ENCODE peak calls at places on chromosomes 6 and 20, in nine cellular contexts. Z, X, D, L, R, Y, Q, P and F are unnamed samples. For H3K4me1, the result is how much of the 10 kb centered on the place peaks cover.

GRCh38 chr20:62294516-62294915 is 8.3 kb upstream of the ADRM1 start:
- ATAC-seq in Z (no peak), D (no peak), X (no peak), Q (no peak), P (no peak), R (no peak), L (no peak), Y (no peak), F (no peak)

GRCh38 chr20:47713941-47714450 is 71.3 kb downstream of the SULF2 start:
- ATAC-seq in D (no peak), L (no peak), Y (no peak), Z (peak), P (peak), X (no peak), R (peak), Q (no peak), F (no peak)

GRCh38 chr6:134398453-134398852 is 80.5 kb upstream of the SGK1 start:
- ATAC-seq in D (no peak), L (no peak), Y (peak), Q (no peak), Z (no peak), R (no peak), P (peak), X (no peak), F (no peak)

GRCh38 chr20:14700641-14700965 is 363.2 kb upstream of the FLRT3 start:
- ATAC-seq in R (peak), P (no peak), D (no peak), Y (no peak), X (no peak), Z (peak), L (no peak), Q (peak), F (no peak)

GRCh38 chr6:75098709-75099108 is 107.1 kb downstream of the COL12A1 start:
- ATAC-seq in X (peak), P (peak), Q (peak), Z (peak), Y (no peak), D (peak), R (peak), L (peak), F (peak)

GRCh38 chr6:25147191-25147590 is 132.0 kb upstream of the CARMIL1 start:
- ATAC-seq in Q (no peak), R (no peak), L (no peak), Y (no peak), Z (no peak), X (no peak), D (no peak), P (no peak), F (no peak)

GRCh38 chr6:85008311-85009015 is 244.1 kb upstream of the TBX18 start:
- ATAC-seq in Y (no peak), X (no peak), R (no peak), L (no peak), Z (no peak), D (no peak), P (no peak), Q (no peak), F (no peak)

GRCh38 chr20:52676282-52676995 is 295.7 kb upstream of the TSHZ2 start:
- ATAC-seq in Z (no peak), Y (no peak), R (no peak), X (no peak), Q (no peak), L (no peak), D (no peak), P (no peak), F (no peak)

GRCh38 chr6:79094938-79095337 is 16.9 kb upstream of the PHIP start:
- ATAC-seq in Z (no peak), P (no peak), Q (no peak), L (no peak), D (no peak), X (no peak), R (no peak), Y (no peak), F (no peak)

GRCh38 chr20:16293590-16293989 is 279.7 kb downstream of the KIF16B start:
- ATAC-seq in D (no peak), Y (no peak), P (no peak), R (peak), Z (no peak), L (no peak), Q (peak), X (no peak), F (no peak)

GRCh38 chr20:41003143-41003932 is 25.3 kb upstream of the TOP1 start:
- ATAC-seq in Z (peak), L (peak), X (peak), Y (peak), D (peak), R (peak), Q (peak), P (peak), F (peak)

GRCh38 chr20:41006936-41007871 is 21.4 kb upstream of the TOP1 start:
- ATAC-seq in R (peak), Q (no peak), L (no peak), Y (no peak), P (no peak), D (no peak), Z (no peak), X (no peak), F (no peak)

GRCh38 chr20:41006126-41006935 is 22.3 kb upstream of the TOP1 start:
- ATAC-seq in Q (no peak), P (no peak), R (no peak), L (no peak), X (no peak), Y (no peak), D (no peak), Z (no peak), F (no peak)

GRCh38 chr20:41004561-41005360 is 23.9 kb upstream of the TOP1 start:
- ATAC-seq in R (no peak), P (no peak), X (no peak), Z (peak), Y (no peak), L (peak), D (no peak), Q (no peak), F (no peak)

DNA sequence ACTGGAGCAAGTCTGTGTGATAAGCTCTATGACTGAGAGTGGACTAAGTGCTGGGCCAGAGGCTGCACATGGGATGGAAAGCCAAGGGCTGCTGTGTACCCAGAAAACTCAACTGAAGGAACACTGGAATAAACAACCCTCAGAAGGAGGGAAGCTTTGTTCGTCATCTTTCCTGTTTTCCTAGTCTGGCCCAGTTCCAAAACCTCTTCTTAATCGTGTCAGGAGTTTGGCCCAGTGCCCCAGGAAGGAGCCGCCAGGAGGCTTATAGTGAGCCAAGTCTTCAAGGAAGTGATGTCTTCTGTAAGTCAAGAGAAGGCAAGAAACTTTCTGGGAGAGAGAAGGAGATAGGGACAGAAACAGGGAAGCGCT is 23.3 kb upstream of the TOP1 start:
- ATAC-seq in X (no peak), Q (peak), Z (peak), L (peak), Y (no peak), D (peak), P (peak), R (no peak), F (peak)
- H3K4me3 ChIP-seq in X (peak), Q (no peak), Z (no peak), L (no peak), Y (no peak), D (no peak), P (no peak), R (no peak), F (no peak)

DNA sequence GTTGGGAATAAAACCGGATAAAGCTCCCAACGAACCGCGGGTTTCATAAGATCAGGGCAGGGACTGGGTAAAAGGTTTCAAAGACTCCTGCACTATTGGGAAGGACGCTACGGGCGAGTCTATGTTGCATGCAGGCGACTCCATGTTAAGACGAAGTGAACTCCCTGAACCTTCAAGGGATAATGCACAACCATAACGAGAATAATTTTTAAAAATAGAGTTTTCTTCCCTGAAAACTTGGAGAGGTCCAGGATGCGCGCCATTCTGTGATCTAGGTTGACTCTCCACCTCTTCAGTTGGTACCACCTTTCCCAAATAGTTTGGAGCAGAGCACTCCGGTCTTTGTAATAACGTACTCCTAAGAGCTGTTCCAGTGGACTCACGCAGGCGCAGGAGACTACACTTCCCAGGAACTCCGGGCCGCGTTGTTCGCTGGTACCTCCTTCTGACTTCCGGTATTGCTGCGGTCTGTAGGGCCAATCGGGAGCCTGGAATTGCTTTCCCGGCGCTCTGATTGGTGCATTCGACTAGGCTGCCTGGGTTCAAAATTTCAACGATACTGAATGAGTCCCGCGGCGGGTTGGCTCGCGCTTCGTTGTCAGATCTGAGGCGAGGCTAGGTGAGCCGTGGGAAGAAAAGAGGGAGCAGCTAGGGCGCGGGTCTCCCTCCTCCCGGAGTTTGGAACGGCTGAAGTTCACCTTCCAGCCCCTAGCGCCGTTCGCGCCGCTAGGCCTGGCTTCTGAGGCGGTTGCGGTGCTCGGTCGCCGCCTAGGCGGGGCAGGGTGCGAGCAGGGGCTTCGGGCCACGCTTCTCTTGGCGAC is at the start of gene TPX2:
- ATAC-seq in Y (peak), Q (peak), X (peak), L (peak), R (peak), Z (peak), P (peak), D (peak), F (peak)
- TF ChIP-seq POLR2A in Y (peak), Q (peak), X (peak), L (no peak), R (peak), Z (peak), P (no peak), D (no peak), F (peak)

GRCh38 chr20:64211874-64212658 is 43.5 kb upstream of the PCMTD2 start:
- ATAC-seq in D (no peak), X (no peak), Q (no peak), Z (no peak), R (peak), L (no peak), Y (no peak), P (no peak), F (no peak)
- H3K4me1 ChIP-seq in D (under half), X (under half), Q (under half), Z (under half), R (half or more), L (under half), Y (under half), P (under half), F (under half)

GRCh38 chr6:16318953-16319720 is 80.8 kb downstream of the GMPR start:
- ATAC-seq in L (no peak), X (no peak), Q (no peak), P (no peak), R (no peak), Z (no peak), D (no peak), Y (no peak), F (no peak)

GRCh38 chr6:16318538-16318937 is 80.2 kb downstream of the GMPR start:
- ATAC-seq in Z (no peak), Q (no peak), Y (no peak), D (no peak), P (peak), X (no peak), L (no peak), R (no peak), F (peak)

GRCh38 chr6:16320533-16321340 is 82.3 kb downstream of the GMPR start:
- ATAC-seq in Y (no peak), Q (no peak), X (peak), D (no peak), R (no peak), Z (no peak), L (peak), P (no peak), F (peak)

GRCh38 chr6:16321341-16321710 is 82.9 kb downstream of the GMPR start:
- ATAC-seq in X (no peak), L (no peak), D (no peak), Q (no peak), R (no peak), Y (no peak), Z (no peak), P (no peak), F (no peak)

DNA sequence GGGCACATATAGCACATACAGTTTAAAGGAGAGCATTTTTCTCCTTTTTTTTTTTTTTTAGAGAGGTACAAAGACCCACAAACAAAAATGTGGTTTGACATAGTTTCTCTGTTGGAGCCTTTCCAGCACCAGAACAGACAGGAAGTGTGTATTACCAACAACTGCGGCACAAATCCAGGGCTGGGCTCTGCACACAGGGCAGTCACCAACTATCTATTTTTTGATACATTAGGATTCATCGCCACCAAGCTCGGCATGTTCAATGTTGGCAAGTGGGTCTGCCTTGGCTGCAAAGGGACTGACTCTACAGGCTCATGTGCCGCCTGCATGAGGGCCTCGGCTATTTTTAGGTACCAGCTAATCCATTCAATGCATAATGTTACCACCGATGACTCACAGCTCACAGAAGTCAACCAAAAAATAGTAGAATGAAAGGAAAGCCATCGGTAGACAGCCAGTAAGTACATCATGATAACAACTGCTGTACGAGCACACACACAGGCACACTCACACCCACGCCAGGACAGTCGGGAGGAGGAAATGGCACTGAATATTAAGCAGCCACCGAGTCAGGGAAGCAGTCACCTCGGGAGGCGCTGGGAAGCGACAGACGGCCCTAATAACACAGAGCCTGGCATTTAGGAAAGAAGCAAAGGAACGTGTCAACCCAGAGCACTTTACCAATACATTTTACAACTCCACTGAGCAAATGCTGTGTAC is 81.6 kb downstream of the GMPR start:
- ATAC-seq in Y (peak), X (peak), P (peak), D (peak), R (no peak), Q (peak), Z (peak), L (peak), F (peak)
- H3K4me3 ChIP-seq in Y (peak), X (peak), P (peak), D (no peak), R (no peak), Q (no peak), Z (no peak), L (peak), F (no peak)